ENCODE peak calls at places on chromosomes 2 and 18, in five cellular contexts. B is left cardiac atrium, K is endothelial cell, E is A549, S is RCC 7860. U is an unnamed sample.

GRCh38 chr2:203484266-203485112 is 50.6 kb downstream of the RAPH1 start:
- DNase-seq in E (no peak), B (no peak), S (no peak), K (no peak), U (peak)

GRCh38 chr18:55465313-55465712 is 122.7 kb downstream of the TCF4 start:
- DNase-seq in E (no peak), B (no peak), S (no peak), K (no peak), U (no peak)

GRCh38 chr2:233620204-233620603 is 2.8 kb downstream of the UGT1A8 start:
- DNase-seq in K (no peak), E (no peak), S (no peak), B (no peak), U (no peak)

GRCh38 chr2:127197475-127198385 is 22.4 kb downstream of the CYP27C1 start:
- DNase-seq in B (peak), K (peak), E (peak), S (peak), U (peak)

GRCh38 chr2:2294183-2294675 is 36.8 kb downstream of the MYT1L start:
- DNase-seq in B (no peak), S (no peak), E (no peak), K (no peak), U (no peak)

GRCh38 chr2:190711069-190711468 is 62.2 kb downstream of the NAB1 start:
- DNase-seq in S (no peak), E (no peak), K (no peak), B (no peak), U (no peak)

GRCh38 chr2:27296466-27296865 is 11.8 kb downstream of the UCN start:
- DNase-seq in E (no peak), S (no peak), B (no peak), K (no peak), U (no peak)

GRCh38 chr2:239167766-239168444 is 232.9 kb downstream of the HDAC4 start:
- DNase-seq in E (no peak), B (peak), S (no peak), K (no peak), U (no peak)

GRCh38 chr18:58286793-58287625 is 243.0 kb downstream of the NEDD4L start:
- DNase-seq in K (no peak), B (no peak), E (no peak), S (no peak), U (no peak)

GRCh38 chr2:28543316-28544068 is 47.6 kb downstream of the PLB1 start:
- DNase-seq in E (no peak), S (no peak), K (no peak), B (no peak), U (no peak)

GRCh38 chr2:217383620-217384019 is 523.8 kb upstream of the TNP1 start:
- DNase-seq in S (no peak), E (no peak), B (no peak), K (no peak), U (no peak)

GRCh38 chr2:131039908-131040660 is 53.2 kb downstream of the FAM168B start:
- DNase-seq in K (no peak), E (no peak), S (no peak), B (no peak), U (no peak)

GRCh38 chr2:46845542-46846453 is 69.8 kb downstream of the MCFD2 start:
- DNase-seq in E (no peak), B (peak), K (no peak), S (no peak), U (no peak)

GRCh38 chr18:2223859-2224258 is 347.4 kb downstream of the METTL4 start:
- DNase-seq in E (no peak), S (no peak), B (peak), K (peak), U (peak)

GRCh38 chr2:240898108-240898730 is 2.3 kb upstream of the MAB21L4 start:
- DNase-seq in K (no peak), B (peak), E (no peak), S (no peak), U (no peak)

GRCh38 chr2:112166801-112167499 is 28.8 kb downstream of the FBLN7 start:
- DNase-seq in E (no peak), S (no peak), B (no peak), K (no peak), U (no peak)

GRCh38 chr2:169528271-169528701 is 18.8 kb downstream of the KLHL41 start:
- DNase-seq in S (peak), B (peak), E (peak), K (peak), U (peak)

U was measured in astrocyte of the hippocampus.